ENCODE peak calls at places on chromosomes 6 and 20, in four cellular contexts. One of them, this sample, is unnamed.

GRCh38 chr6:52672422-52673025 is 1.6 kb downstream of the TMEM14A start:
- DNase-seq in astrocyte of the spinal cord: no peak
- DNase-seq in kidney glomerular epithelial cell: peak
- DNase-seq in stimulated activated CD4-positive, alpha-beta T cell treated with anti-CD3 and anti-CD28 coated beads, Interleukin-4, amount 100 ng/mL, for 48 hours: no peak
- DNase-seq in this sample: no peak

GRCh38 chr6:37807656-37808055 is 11.9 kb upstream of the ZFAND3 start:
- DNase-seq in astrocyte of the spinal cord: no peak
- DNase-seq in kidney glomerular epithelial cell: peak
- DNase-seq in stimulated activated CD4-positive, alpha-beta T cell treated with anti-CD3 and anti-CD28 coated beads, Interleukin-4, amount 100 ng/mL, for 48 hours: no peak
- DNase-seq in this sample: peak

GRCh38 chr6:15404700-15404980 is 158.8 kb downstream of the JARID2 start:
- DNase-seq in astrocyte of the spinal cord: no peak
- DNase-seq in kidney glomerular epithelial cell: no peak
- DNase-seq in stimulated activated CD4-positive, alpha-beta T cell treated with anti-CD3 and anti-CD28 coated beads, Interleukin-4, amount 100 ng/mL, for 48 hours: no peak
- DNase-seq in this sample: no peak

GRCh38 chr20:60835883-60836282 is 416.2 kb upstream of the CDH4 start:
- DNase-seq in astrocyte of the spinal cord: no peak
- DNase-seq in kidney glomerular epithelial cell: no peak
- DNase-seq in stimulated activated CD4-positive, alpha-beta T cell treated with anti-CD3 and anti-CD28 coated beads, Interleukin-4, amount 100 ng/mL, for 48 hours: no peak
- DNase-seq in this sample: no peak

GRCh38 chr6:79157961-79158644 is 76.4 kb downstream of the HMGN3 start:
- DNase-seq in astrocyte of the spinal cord: no peak
- DNase-seq in kidney glomerular epithelial cell: peak
- DNase-seq in stimulated activated CD4-positive, alpha-beta T cell treated with anti-CD3 and anti-CD28 coated beads, Interleukin-4, amount 100 ng/mL, for 48 hours: no peak
- DNase-seq in this sample: no peak

GRCh38 chr20:46427384-46427783 is 21.0 kb upstream of the ELMO2 start:
- DNase-seq in astrocyte of the spinal cord: no peak
- DNase-seq in kidney glomerular epithelial cell: no peak
- DNase-seq in stimulated activated CD4-positive, alpha-beta T cell treated with anti-CD3 and anti-CD28 coated beads, Interleukin-4, amount 100 ng/mL, for 48 hours: no peak
- DNase-seq in this sample: no peak

GRCh38 chr6:156887623-156888269 is 110.6 kb downstream of the ARID1B start:
- DNase-seq in astrocyte of the spinal cord: no peak
- DNase-seq in kidney glomerular epithelial cell: no peak
- DNase-seq in stimulated activated CD4-positive, alpha-beta T cell treated with anti-CD3 and anti-CD28 coated beads, Interleukin-4, amount 100 ng/mL, for 48 hours: no peak
- DNase-seq in this sample: no peak

GRCh38 chr6:107106165-107106564 is 9.2 kb downstream of the BEND3 start:
- DNase-seq in astrocyte of the spinal cord: no peak
- DNase-seq in kidney glomerular epithelial cell: no peak
- DNase-seq in stimulated activated CD4-positive, alpha-beta T cell treated with anti-CD3 and anti-CD28 coated beads, Interleukin-4, amount 100 ng/mL, for 48 hours: no peak
- DNase-seq in this sample: no peak

This sample was measured in kidney epithelial cell.